ENCODE peak calls at places on chromosomes 2 and 18, in ten cellular contexts. One of them, this sample, is unnamed.

GRCh38 chr2:214808961-214809750 is at the start of gene BARD1:
- DNase-seq in fibroblast of pulmonary artery: peak; percentile 46
- DNase-seq in NCI-H510A treated with DMSO at 0.1 percent for 48 hours: peak; percentile 43
- DNase-seq in anterior cingulate cortex: peak; percentile 32
- DNase-seq in GDM1: peak; percentile 63
- DNase-seq in HEK293T: peak; percentile 42
- DNase-seq in activated CD4-positive, alpha-beta T cell treated with anti-CD3 and anti-CD28 coated beads, Interleukin-2, amount 10 ng/mL, durations not matched to agents 24 days and 14 days: peak; percentile 88
- DNase-seq in kidney tubule cell: peak; percentile 59
- DNase-seq in activated CD8-positive, alpha-beta memory T cell treated with anti-CD3 and anti-CD28 coated beads, Interleukin-2, amount 50 U/mL, for 48 hours: peak; percentile 74
- DNase-seq in osteocyte: peak; percentile 86
- DNase-seq in this sample: peak; percentile 26

GRCh38 chr18:6601241-6601640 is 128.3 kb upstream of the ARHGAP28 start:
- DNase-seq in fibroblast of pulmonary artery: no peak
- DNase-seq in NCI-H510A treated with DMSO at 0.1 percent for 48 hours: no peak
- DNase-seq in anterior cingulate cortex: no peak
- DNase-seq in GDM1: no peak
- DNase-seq in HEK293T: no peak
- DNase-seq in activated CD4-positive, alpha-beta T cell treated with anti-CD3 and anti-CD28 coated beads, Interleukin-2, amount 10 ng/mL, durations not matched to agents 24 days and 14 days: no peak
- DNase-seq in kidney tubule cell: no peak
- DNase-seq in activated CD8-positive, alpha-beta memory T cell treated with anti-CD3 and anti-CD28 coated beads, Interleukin-2, amount 50 U/mL, for 48 hours: no peak
- DNase-seq in osteocyte: no peak
- DNase-seq in this sample: no peak

GRCh38 chr2:192194065-192194865 is 468 bp downstream of the TMEFF2 start:
- DNase-seq in fibroblast of pulmonary artery: no peak
- DNase-seq in NCI-H510A treated with DMSO at 0.1 percent for 48 hours: peak; percentile 16
- DNase-seq in anterior cingulate cortex: peak; percentile 49
- DNase-seq in GDM1: no peak
- DNase-seq in HEK293T: no peak
- DNase-seq in activated CD4-positive, alpha-beta T cell treated with anti-CD3 and anti-CD28 coated beads, Interleukin-2, amount 10 ng/mL, durations not matched to agents 24 days and 14 days: peak; percentile 69
- DNase-seq in kidney tubule cell: peak; percentile 9
- DNase-seq in activated CD8-positive, alpha-beta memory T cell treated with anti-CD3 and anti-CD28 coated beads, Interleukin-2, amount 50 U/mL, for 48 hours: peak; percentile 67
- DNase-seq in osteocyte: peak; percentile 87
- DNase-seq in this sample: no peak

GRCh38 chr2:177689623-177690022 is 297.1 kb downstream of the AGPS start:
- DNase-seq in fibroblast of pulmonary artery: no peak
- DNase-seq in NCI-H510A treated with DMSO at 0.1 percent for 48 hours: no peak
- DNase-seq in anterior cingulate cortex: no peak
- DNase-seq in GDM1: peak; percentile 38
- DNase-seq in HEK293T: no peak
- DNase-seq in activated CD4-positive, alpha-beta T cell treated with anti-CD3 and anti-CD28 coated beads, Interleukin-2, amount 10 ng/mL, durations not matched to agents 24 days and 14 days: no peak
- DNase-seq in kidney tubule cell: peak; percentile 3
- DNase-seq in activated CD8-positive, alpha-beta memory T cell treated with anti-CD3 and anti-CD28 coated beads, Interleukin-2, amount 50 U/mL, for 48 hours: no peak
- DNase-seq in osteocyte: no peak
- DNase-seq in this sample: no peak

GRCh38 chr2:81396417-81397019 is 1092.0 kb upstream of the LRRTM1 start:
- DNase-seq in fibroblast of pulmonary artery: no peak
- DNase-seq in NCI-H510A treated with DMSO at 0.1 percent for 48 hours: no peak
- DNase-seq in anterior cingulate cortex: no peak
- DNase-seq in GDM1: no peak
- DNase-seq in HEK293T: no peak
- DNase-seq in activated CD4-positive, alpha-beta T cell treated with anti-CD3 and anti-CD28 coated beads, Interleukin-2, amount 10 ng/mL, durations not matched to agents 24 days and 14 days: no peak
- DNase-seq in kidney tubule cell: no peak
- DNase-seq in activated CD8-positive, alpha-beta memory T cell treated with anti-CD3 and anti-CD28 coated beads, Interleukin-2, amount 50 U/mL, for 48 hours: no peak
- DNase-seq in osteocyte: no peak
- DNase-seq in this sample: no peak

GRCh38 chr2:135701442-135701841 is 40.2 kb upstream of the UBXN4 start:
- DNase-seq in fibroblast of pulmonary artery: peak; percentile 31
- DNase-seq in NCI-H510A treated with DMSO at 0.1 percent for 48 hours: no peak
- DNase-seq in anterior cingulate cortex: no peak
- DNase-seq in GDM1: no peak
- DNase-seq in HEK293T: no peak
- DNase-seq in activated CD4-positive, alpha-beta T cell treated with anti-CD3 and anti-CD28 coated beads, Interleukin-2, amount 10 ng/mL, durations not matched to agents 24 days and 14 days: peak; percentile 42
- DNase-seq in kidney tubule cell: peak; percentile 79
- DNase-seq in activated CD8-positive, alpha-beta memory T cell treated with anti-CD3 and anti-CD28 coated beads, Interleukin-2, amount 50 U/mL, for 48 hours: no peak
- DNase-seq in osteocyte: no peak
- DNase-seq in this sample: no peak

GRCh38 chr2:72172478-72172877 is 24.8 kb upstream of the CYP26B1 start:
- DNase-seq in fibroblast of pulmonary artery: no peak
- DNase-seq in NCI-H510A treated with DMSO at 0.1 percent for 48 hours: no peak
- DNase-seq in anterior cingulate cortex: no peak
- DNase-seq in GDM1: no peak
- DNase-seq in HEK293T: no peak
- DNase-seq in activated CD4-positive, alpha-beta T cell treated with anti-CD3 and anti-CD28 coated beads, Interleukin-2, amount 10 ng/mL, durations not matched to agents 24 days and 14 days: no peak
- DNase-seq in kidney tubule cell: no peak
- DNase-seq in activated CD8-positive, alpha-beta memory T cell treated with anti-CD3 and anti-CD28 coated beads, Interleukin-2, amount 50 U/mL, for 48 hours: no peak
- DNase-seq in osteocyte: no peak
- DNase-seq in this sample: no peak

GRCh38 chr18:75247601-75248421 is 37.2 kb downstream of the TSHZ1 start:
- DNase-seq in fibroblast of pulmonary artery: peak; percentile 67
- DNase-seq in NCI-H510A treated with DMSO at 0.1 percent for 48 hours: peak; percentile 92
- DNase-seq in anterior cingulate cortex: no peak
- DNase-seq in GDM1: no peak
- DNase-seq in HEK293T: no peak
- DNase-seq in activated CD4-positive, alpha-beta T cell treated with anti-CD3 and anti-CD28 coated beads, Interleukin-2, amount 10 ng/mL, durations not matched to agents 24 days and 14 days: peak; percentile 75
- DNase-seq in kidney tubule cell: peak; percentile 70
- DNase-seq in activated CD8-positive, alpha-beta memory T cell treated with anti-CD3 and anti-CD28 coated beads, Interleukin-2, amount 50 U/mL, for 48 hours: no peak
- DNase-seq in osteocyte: no peak
- DNase-seq in this sample: no peak

GRCh38 chr18:76348267-76349066 is 146.6 kb downstream of the ZNF516 start:
- DNase-seq in fibroblast of pulmonary artery: no peak
- DNase-seq in NCI-H510A treated with DMSO at 0.1 percent for 48 hours: peak; percentile 86
- DNase-seq in anterior cingulate cortex: no peak
- DNase-seq in GDM1: no peak
- DNase-seq in HEK293T: no peak
- DNase-seq in activated CD4-positive, alpha-beta T cell treated with anti-CD3 and anti-CD28 coated beads, Interleukin-2, amount 10 ng/mL, durations not matched to agents 24 days and 14 days: no peak
- DNase-seq in kidney tubule cell: no peak
- DNase-seq in activated CD8-positive, alpha-beta memory T cell treated with anti-CD3 and anti-CD28 coated beads, Interleukin-2, amount 50 U/mL, for 48 hours: no peak
- DNase-seq in osteocyte: peak; percentile 80
- DNase-seq in this sample: no peak

GRCh38 chr18:35095983-35096676 is 54.9 kb downstream of the MAPRE2 start:
- DNase-seq in fibroblast of pulmonary artery: no peak
- DNase-seq in NCI-H510A treated with DMSO at 0.1 percent for 48 hours: no peak
- DNase-seq in anterior cingulate cortex: no peak
- DNase-seq in GDM1: no peak
- DNase-seq in HEK293T: no peak
- DNase-seq in activated CD4-positive, alpha-beta T cell treated with anti-CD3 and anti-CD28 coated beads, Interleukin-2, amount 10 ng/mL, durations not matched to agents 24 days and 14 days: no peak
- DNase-seq in kidney tubule cell: peak; percentile 8
- DNase-seq in activated CD8-positive, alpha-beta memory T cell treated with anti-CD3 and anti-CD28 coated beads, Interleukin-2, amount 50 U/mL, for 48 hours: no peak
- DNase-seq in osteocyte: no peak
- DNase-seq in this sample: no peak

GRCh38 chr18:70380915-70381896 is 92.4 kb downstream of the SOCS6 start:
- DNase-seq in fibroblast of pulmonary artery: no peak
- DNase-seq in NCI-H510A treated with DMSO at 0.1 percent for 48 hours: peak; percentile 78
- DNase-seq in anterior cingulate cortex: peak; percentile 43
- DNase-seq in GDM1: no peak
- DNase-seq in HEK293T: no peak
- DNase-seq in activated CD4-positive, alpha-beta T cell treated with anti-CD3 and anti-CD28 coated beads, Interleukin-2, amount 10 ng/mL, durations not matched to agents 24 days and 14 days: no peak
- DNase-seq in kidney tubule cell: no peak
- DNase-seq in activated CD8-positive, alpha-beta memory T cell treated with anti-CD3 and anti-CD28 coated beads, Interleukin-2, amount 50 U/mL, for 48 hours: no peak
- DNase-seq in osteocyte: no peak
- DNase-seq in this sample: no peak